ENCODE peak calls at places on chromosomes 7 and 10, in six cellular contexts. B, I, N, S, F and V are unnamed samples.

GRCh38 chr10:1185911-1186692 is 129.9 kb downstream of the WDR37 start:
- DNase-seq in B (no peak), N (no peak), S (peak; percentile 45), I (peak; percentile 45), F (no peak), V (no peak)

GRCh38 chr10:6980353-6980752 is 400.3 kb upstream of the PRKCQ start:
- DNase-seq in I (no peak), S (no peak), N (no peak), B (no peak), F (no peak), V (no peak)

GRCh38 chr10:97479939-97480338 is 18.3 kb downstream of the MMS19 start:
- DNase-seq in I (no peak), S (no peak), B (no peak), N (no peak), F (no peak), V (no peak)

GRCh38 chr7:55063036-55063435 is 44.2 kb downstream of the EGFR start:
- DNase-seq in N (no peak), B (no peak), F (no peak), I (no peak), S (no peak), V (no peak)

GRCh38 chr7:34312624-34313023 is 345.4 kb upstream of the NPSR1 start:
- DNase-seq in N (no peak), I (no peak), S (no peak), B (no peak), F (no peak), V (no peak)

GRCh38 chr10:89478739-89479116 is 56.7 kb downstream of the SLC16A12 start:
- DNase-seq in F (no peak), N (no peak), B (no peak), S (no peak), I (no peak), V (no peak)

GRCh38 chr7:95324396-95324795 is at the start of gene PON1:
- DNase-seq in S (peak; percentile 64), N (no peak), F (no peak), I (peak; percentile 45), B (no peak), V (no peak)

GRCh38 chr10:77821036-77821435 is 105.5 kb downstream of the DLG5 start:
- DNase-seq in F (no peak), N (no peak), B (no peak), S (no peak), I (no peak), V (no peak)

GRCh38 chr10:73251683-73252444 is 580 bp downstream of the MRPS16 start:
- DNase-seq in B (no peak), N (no peak), F (no peak), S (peak; percentile 63), I (no peak), V (no peak)